ENCODE peak calls at places on chromosome 21, in four cellular contexts. Z is K562, V is Panc1, R is HepG2. K is an unnamed sample.
A peak's percentile ranks its signal among the peaks of the same experiment; 100 is the strongest.

GRCh38 chr21:27132270-27132669 is 165.4 kb upstream of the ADAMTS5 start:
- DNase-seq in Z (no peak), V (no peak), R (no peak), K (no peak)

GRCh38 chr21:36769051-36769867 is 70.3 kb downstream of the SIM2 start:
- DNase-seq in Z (no peak), V (no peak), R (no peak), K (no peak)

GRCh38 chr21:41622831-41623548 is 115.0 kb upstream of the TMPRSS2 start:
- DNase-seq in Z (no peak), V (no peak), R (no peak), K (no peak)

GRCh38 chr21:17554619-17555472 is 42.0 kb downstream of the CXADR start:
- DNase-seq in Z (no peak), V (no peak), R (peak; percentile 32), K (no peak)

GRCh38 chr21:42093991-42094417 is 22.9 kb downstream of the UMODL1 start:
- DNase-seq in Z (no peak), V (no peak), R (peak; percentile 11), K (no peak)

GRCh38 chr21:21688877-21689276 is 690.7 kb downstream of the NCAM2 start:
- DNase-seq in Z (no peak), V (no peak), R (no peak), K (no peak)

GRCh38 chr21:38170705-38171682 is 85.8 kb upstream of the KCNJ15 start:
- DNase-seq in Z (no peak), V (no peak), R (no peak), K (no peak)

GRCh38 chr21:31559368-31560119 is 99.9 kb upstream of the SOD1 start:
- DNase-seq in Z (no peak), V (no peak), R (no peak), K (peak; percentile 86)

GRCh38 chr21:44275041-44275440 is 10.6 kb upstream of the AIRE start:
- DNase-seq in Z (no peak), V (no peak), R (no peak), K (no peak)

GRCh38 chr21:42747746-42748351 is 94.4 kb downstream of the PDE9A start:
- DNase-seq in Z (no peak), V (no peak), R (no peak), K (no peak)

GRCh38 chr21:35637431-35637830 is 422.9 kb downstream of the SETD4 start:
- DNase-seq in Z (no peak), V (no peak), R (no peak), K (no peak)

GRCh38 chr21:40668535-40669275 is 178.3 kb downstream of the DSCAM start:
- DNase-seq in Z (no peak), V (no peak), R (no peak), K (no peak)

GRCh38 chr21:16323586-16323985 is 593.8 kb downstream of the USP25 start:
- DNase-seq in Z (no peak), V (no peak), R (no peak), K (no peak)

GRCh38 chr21:20452935-20453334 is 545.3 kb upstream of the NCAM2 start:
- DNase-seq in Z (no peak), V (no peak), R (no peak), K (no peak)

GRCh38 chr21:20445971-20446370 is 552.2 kb upstream of the NCAM2 start:
- DNase-seq in Z (no peak), V (no peak), R (no peak), K (no peak)

GRCh38 chr21:20451051-20451450 is 547.2 kb upstream of the NCAM2 start:
- DNase-seq in Z (no peak), V (no peak), R (no peak), K (no peak)
- TF ChIP-seq TCF7L2 in Z (no peak), V (no peak), R (no peak), K (no peak)

DNA sequence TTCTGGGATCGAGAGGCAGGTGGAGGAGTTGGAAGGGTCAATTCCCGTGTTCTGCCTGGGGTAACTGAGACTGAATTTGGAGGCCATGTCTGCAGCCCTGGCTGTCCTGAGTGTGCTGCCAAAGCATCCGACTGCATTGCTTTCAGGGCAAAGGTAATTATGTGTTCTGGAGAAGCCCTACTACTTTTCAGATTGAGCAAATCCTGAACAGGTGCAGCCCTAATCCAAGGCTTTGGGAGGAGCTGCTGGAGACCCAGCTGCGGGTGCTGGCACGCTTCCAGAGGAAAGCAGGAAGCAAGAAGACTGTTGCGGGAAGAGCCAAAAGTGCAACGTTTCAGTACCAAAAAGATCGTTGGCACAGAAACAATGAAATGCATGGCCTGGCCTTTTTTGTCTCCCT is 73.7 kb upstream of the NRIP1 start:
- DNase-seq in Z (no peak), V (no peak), R (no peak), K (no peak)
- TF ChIP-seq TCF7L2 in Z (no peak), V (no peak), R (no peak), K (no peak)

GRCh38 chr21:29365636-29366305 is 67.0 kb downstream of the BACH1 start:
- DNase-seq in Z (no peak), V (no peak), R (no peak), K (no peak)
- TF ChIP-seq TCF7L2 in Z (no peak), V (no peak), R (no peak), K (no peak)

GRCh38 chr21:45867671-45868081 is 113.9 kb upstream of the COL6A1 start:
- DNase-seq in Z (no peak), V (no peak), R (no peak), K (no peak)
- TF ChIP-seq TCF7L2 in Z (no peak), V (no peak), R (no peak), K (no peak)

DNA sequence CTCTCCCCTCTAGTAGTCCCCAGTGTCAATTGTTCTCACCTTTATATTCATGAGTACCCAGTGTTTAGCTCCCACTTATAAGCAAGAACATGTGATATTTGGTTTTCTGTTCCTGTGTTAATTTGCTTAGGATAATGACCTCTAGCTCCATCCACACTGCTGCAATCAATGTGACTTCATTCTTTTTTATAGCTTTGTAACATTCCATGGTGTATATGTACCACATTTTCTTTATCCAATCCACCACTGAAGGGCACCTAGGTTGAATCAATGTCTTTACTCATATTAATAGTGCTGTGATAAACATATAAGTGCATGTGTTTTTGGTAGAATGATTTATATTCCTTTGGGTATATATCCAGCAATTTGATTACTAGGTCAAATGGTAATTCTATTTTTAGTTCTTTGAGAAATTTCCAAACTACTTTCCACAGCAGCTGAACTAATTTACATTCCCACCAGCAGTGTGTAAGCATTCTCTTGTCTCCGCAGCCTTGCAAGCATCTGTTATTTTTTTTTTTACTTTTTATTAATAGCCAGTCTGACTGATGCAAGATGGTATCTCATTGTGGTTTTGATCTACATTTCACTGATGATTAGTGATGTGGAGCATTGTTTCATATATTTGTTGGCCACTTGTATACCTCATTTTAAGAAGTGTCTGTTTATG is 277.7 kb downstream of the LTN1 start:
- DNase-seq in Z (no peak), V (no peak), R (no peak), K (no peak)
- TF ChIP-seq TCF7L2 in Z (no peak), V (no peak), R (no peak), K (no peak)

DNA sequence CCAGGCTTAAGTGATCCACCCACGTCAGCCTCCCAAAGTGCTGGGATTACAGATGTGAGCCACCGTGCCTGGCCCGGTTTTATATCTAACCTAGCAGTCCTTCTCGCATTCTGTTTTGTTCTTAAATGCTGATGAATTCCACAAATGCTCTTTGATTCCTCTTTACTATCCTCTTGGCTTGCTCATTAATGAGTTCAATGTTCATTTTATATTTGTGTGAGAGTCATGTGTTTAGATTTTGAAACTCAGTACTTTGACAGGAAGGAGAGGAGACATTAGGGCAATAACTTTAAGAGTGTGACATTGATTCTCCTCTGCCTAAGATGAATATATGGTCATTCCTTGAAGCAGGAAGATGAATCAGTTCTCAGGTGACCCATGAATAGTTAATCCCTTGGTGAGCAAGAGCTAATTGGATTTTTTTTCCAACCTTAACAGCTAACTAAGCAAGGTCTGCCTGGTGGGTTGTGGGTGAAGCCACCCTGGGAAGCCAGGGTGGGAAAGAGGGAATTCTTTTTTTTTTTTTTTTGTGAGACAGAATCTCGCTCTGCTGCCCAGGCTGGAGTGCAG is 84.2 kb downstream of the MRPS6 start:
- DNase-seq in Z (no peak), V (no peak), R (no peak), K (no peak)
- TF ChIP-seq TCF7L2 in Z (no peak), V (no peak), R (no peak), K (no peak)